ENCODE peak calls at places on chromosomes 2 and 18, in six cellular contexts. U is foreskin fibroblast, F is astrocyte of the spinal cord, J is MM.1S, D is AG09309, G is fibroblast of the aortic adventitia. V is an unnamed sample.

GRCh38 chr2:130837175-130837810 is 579 bp downstream of the ARHGEF4 start:
- DNase-seq in U (no peak), F (no peak), J (no peak), D (no peak), G (no peak), V (no peak)

GRCh38 chr18:6629635-6630140 is 99.8 kb upstream of the ARHGAP28 start:
- DNase-seq in U (no peak), F (peak), J (no peak), D (peak), G (peak), V (no peak)

GRCh38 chr18:7366597-7366996 is 135.7 kb downstream of the LRRC30 start:
- DNase-seq in U (no peak), F (no peak), J (no peak), D (no peak), G (no peak), V (no peak)

GRCh38 chr2:7333970-7334493 is 416.8 kb downstream of the RNF144A start:
- DNase-seq in U (no peak), F (no peak), J (no peak), D (no peak), G (no peak), V (no peak)

GRCh38 chr2:103986001-103986400 is 867.9 kb upstream of the POU3F3 start:
- DNase-seq in U (no peak), F (no peak), J (no peak), D (no peak), G (no peak), V (no peak)

GRCh38 chr2:18423636-18424035 is 136.8 kb downstream of the RDH14 start:
- DNase-seq in U (no peak), F (no peak), J (no peak), D (no peak), G (no peak), V (no peak)

GRCh38 chr2:68757081-68757480 is 22.5 kb downstream of the ARHGAP25 start:
- DNase-seq in U (no peak), F (no peak), J (no peak), D (no peak), G (no peak), V (no peak)

GRCh38 chr18:75455249-75456183 is 28.0 kb upstream of the SMIM21 start:
- DNase-seq in U (no peak), F (peak), J (no peak), D (no peak), G (peak), V (peak)

GRCh38 chr2:37982147-37982582 is 57.1 kb downstream of the RMDN2 start:
- DNase-seq in U (peak), F (peak), J (peak), D (peak), G (peak), V (peak)

GRCh38 chr2:46747297-46747818 is 168.2 kb downstream of the MCFD2 start:
- DNase-seq in U (no peak), F (peak), J (peak), D (no peak), G (no peak), V (peak)

GRCh38 chr2:132668189-132668833 is 1.7 kb downstream of the LYPD1 start:
- DNase-seq in U (no peak), F (peak), J (no peak), D (no peak), G (peak), V (no peak)

GRCh38 chr2:201467666-201468065 is 16.1 kb downstream of the STRADB start:
- DNase-seq in U (no peak), F (peak), J (no peak), D (no peak), G (no peak), V (no peak)

GRCh38 chr2:233980955-233981555 is 63.9 kb downstream of the TRPM8 start:
- DNase-seq in U (no peak), F (no peak), J (no peak), D (no peak), G (no peak), V (no peak)

GRCh38 chr2:74952575-74952974 is 5.9 kb upstream of the POLE4 start:
- DNase-seq in U (no peak), F (no peak), J (no peak), D (no peak), G (no peak), V (no peak)

GRCh38 chr2:98915751-98916358 is 20.2 kb downstream of the CRACDL start:
- DNase-seq in U (peak), F (peak), J (no peak), D (no peak), G (peak), V (no peak)

GRCh38 chr2:172927381-172928357 is 148.0 kb upstream of the MAP3K20 start:
- DNase-seq in U (peak), F (peak), J (peak), D (peak), G (peak), V (peak)

GRCh38 chr2:240632291-240632670 is 7.0 kb downstream of the GPR35 start:
- DNase-seq in U (no peak), F (no peak), J (no peak), D (no peak), G (no peak), V (no peak)

GRCh38 chr18:56333846-56334245 is 304.5 kb downstream of the TXNL1 start:
- DNase-seq in U (no peak), F (no peak), J (no peak), D (no peak), G (peak), V (no peak)

GRCh38 chr18:61896767-61897166 is 4.0 kb upstream of the RNF152 start:
- DNase-seq in U (peak), F (peak), J (no peak), D (peak), G (peak), V (peak)

GRCh38 chr2:61597300-61598289 is 59.4 kb upstream of the XPO1 start:
- DNase-seq in U (no peak), F (no peak), J (no peak), D (no peak), G (no peak), V (no peak)

GRCh38 chr2:173191601-173192000 is 116.0 kb downstream of the MAP3K20 start:
- DNase-seq in U (no peak), F (no peak), J (no peak), D (no peak), G (peak), V (peak)

GRCh38 chr2:135043345-135043744 is 3.9 kb downstream of the MAP3K19 start:
- DNase-seq in U (no peak), F (no peak), J (no peak), D (no peak), G (no peak), V (no peak)

GRCh38 chr18:74515620-74516231 is 18.6 kb upstream of the CNDP1 start:
- DNase-seq in U (no peak), F (no peak), J (no peak), D (no peak), G (no peak), V (no peak)

GRCh38 chr18:13587937-13588336 is 138.4 kb downstream of the FAM210A start:
- DNase-seq in U (no peak), F (no peak), J (no peak), D (no peak), G (no peak), V (no peak)

GRCh38 chr2:46267616-46268015 is 29.6 kb upstream of the EPAS1 start:
- DNase-seq in U (no peak), F (peak), J (no peak), D (no peak), G (peak), V (peak)

GRCh38 chr2:158805936-158806335 is 10.8 kb downstream of the DAPL1 start:
- DNase-seq in U (no peak), F (no peak), J (no peak), D (no peak), G (no peak), V (no peak)

GRCh38 chr2:102253753-102254150 is 57.6 kb upstream of the IL1RL1 start:
- DNase-seq in U (no peak), F (peak), J (no peak), D (no peak), G (peak), V (no peak)

GRCh38 chr2:102250278-102250821 is 61.0 kb upstream of the IL1RL1 start:
- DNase-seq in U (no peak), F (no peak), J (no peak), D (no peak), G (no peak), V (no peak)

GRCh38 chr2:102253140-102253752 is 58.1 kb upstream of the IL1RL1 start:
- DNase-seq in U (no peak), F (no peak), J (no peak), D (no peak), G (no peak), V (no peak)

GRCh38 chr2:102251042-102251848 is 60.1 kb upstream of the IL1RL1 start:
- DNase-seq in U (no peak), F (peak), J (peak), D (no peak), G (no peak), V (no peak)

DNA sequence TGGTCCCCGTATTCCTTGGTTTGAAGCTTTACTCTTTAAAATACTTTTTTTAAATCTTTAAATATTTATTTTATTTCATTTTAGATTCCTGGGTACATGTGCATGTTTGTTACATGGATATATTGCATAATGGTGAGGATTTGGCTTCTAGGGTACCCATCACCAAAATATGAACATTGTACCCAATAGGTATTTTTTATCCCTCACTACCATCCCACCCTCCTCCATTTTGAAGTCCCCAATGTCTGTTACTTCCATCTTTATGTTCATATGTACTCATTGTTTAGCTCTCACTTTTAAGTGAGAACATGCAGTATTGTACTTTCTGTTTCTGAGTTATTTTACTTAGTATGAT is 59.5 kb upstream of the IL1RL1 start:
- DNase-seq in U (no peak), F (no peak), J (no peak), D (no peak), G (no peak), V (no peak)
- H3K4me3 ChIP-seq in U (no peak), F (no peak), J (no peak), D (no peak), G (no peak), V (no peak)

GRCh38 chr2:113889471-113890252 is at the start of gene ACTR3:
- DNase-seq in U (peak), F (peak), J (peak), D (peak), G (peak), V (peak)
- TF ChIP-seq CTCF in U (no peak), F (no peak), J (no peak), D (peak), G (peak), V (no peak)

DNA sequence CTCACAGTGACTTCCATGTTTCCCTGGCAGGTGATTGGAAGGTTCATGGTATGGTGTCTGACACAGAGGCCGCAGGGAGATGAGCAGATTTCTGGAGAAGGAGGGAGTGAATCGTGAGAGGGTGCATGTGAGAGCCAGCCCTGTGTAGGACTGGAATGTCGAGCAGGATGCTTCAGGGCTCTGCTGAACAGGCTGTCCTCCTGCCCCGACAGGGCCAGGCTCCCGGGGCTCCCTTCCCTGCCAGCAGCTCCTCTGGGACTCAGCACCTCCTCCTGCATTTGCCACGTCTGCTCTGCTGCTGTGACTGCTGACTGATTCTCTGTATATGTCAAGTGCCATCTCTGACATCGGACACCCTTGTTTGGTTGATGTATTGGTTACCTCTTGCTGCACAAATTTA is 38.5 kb upstream of the INHBB start:
- DNase-seq in U (no peak), F (no peak), J (no peak), D (no peak), G (no peak), V (no peak)
- H3K4me3 ChIP-seq in U (no peak), F (no peak), J (no peak), D (no peak), G (no peak), V (no peak)

GRCh38 chr2:51505533-51505932 is 473.6 kb upstream of the NRXN1 start:
- DNase-seq in U (no peak), F (no peak), J (no peak), D (no peak), G (no peak), V (no peak)
- TF ChIP-seq CTCF in U (no peak), F (no peak), J (peak), D (no peak), G (no peak), V (no peak)

DNA sequence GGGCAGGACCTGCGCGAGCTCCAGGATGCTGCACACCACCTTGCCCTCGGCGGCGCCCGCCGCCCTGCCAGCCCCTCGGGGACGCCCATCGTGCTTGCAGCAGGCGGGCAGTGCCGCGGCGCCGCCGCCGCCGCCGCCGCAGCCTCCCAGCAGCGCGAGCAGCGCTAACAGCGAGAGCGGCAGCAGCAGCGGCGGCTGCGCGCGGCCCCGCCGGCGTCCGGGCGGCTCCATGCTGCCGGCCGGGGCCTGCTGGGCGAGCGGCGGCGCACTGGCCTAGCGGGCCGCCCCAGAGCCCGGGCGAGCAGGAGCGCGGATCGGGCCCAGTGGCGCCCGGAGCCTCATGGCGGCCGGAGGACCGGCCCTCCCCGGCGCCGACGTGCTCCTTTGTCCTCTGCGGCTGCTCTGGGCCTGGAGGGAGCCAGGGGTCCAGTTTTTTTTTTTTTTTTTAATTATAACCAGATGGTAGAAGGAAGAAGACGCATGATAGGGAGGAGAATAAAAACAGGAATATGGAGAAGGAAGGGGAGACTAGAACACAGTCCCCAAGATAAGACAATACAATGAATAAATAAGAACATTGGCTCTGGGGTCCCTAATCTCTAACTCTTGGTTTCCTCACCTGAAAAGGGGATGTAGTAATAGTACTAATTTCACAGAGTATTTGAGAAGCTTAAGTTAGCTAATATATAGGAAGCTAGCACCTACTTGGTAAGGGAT is 17.1 kb upstream of the ANKRD62 start:
- DNase-seq in U (peak), F (no peak), J (peak), D (no peak), G (peak), V (peak)
- H3K4me3 ChIP-seq in U (peak), F (peak), J (no peak), D (no peak), G (peak), V (peak)

GRCh38 chr2:66919286-66919685 is 477.8 kb upstream of the ETAA1 start:
- DNase-seq in U (no peak), F (no peak), J (no peak), D (no peak), G (no peak), V (no peak)
- TF ChIP-seq CTCF in U (no peak), F (no peak), J (no peak), D (no peak), G (no peak), V (no peak)

GRCh38 chr2:96866586-96866985 is 3.3 kb downstream of the SEMA4C start:
- DNase-seq in U (no peak), F (no peak), J (no peak), D (no peak), G (no peak), V (no peak)
- H3K4me3 ChIP-seq in U (peak), F (no peak), J (no peak), D (no peak), G (peak), V (no peak)

GRCh38 chr2:136377423-136378382 is 259.8 kb upstream of the CXCR4 start:
- DNase-seq in U (no peak), F (no peak), J (no peak), D (no peak), G (no peak), V (no peak)

GRCh38 chr2:136381245-136381644 is 263.3 kb upstream of the CXCR4 start:
- DNase-seq in U (no peak), F (no peak), J (peak), D (no peak), G (no peak), V (no peak)

GRCh38 chr2:136376211-136376610 is 258.3 kb upstream of the CXCR4 start:
- DNase-seq in U (no peak), F (no peak), J (no peak), D (no peak), G (no peak), V (no peak)

GRCh38 chr2:136376798-136377211 is 258.9 kb upstream of the CXCR4 start:
- DNase-seq in U (no peak), F (peak), J (no peak), D (no peak), G (peak), V (no peak)

DNA sequence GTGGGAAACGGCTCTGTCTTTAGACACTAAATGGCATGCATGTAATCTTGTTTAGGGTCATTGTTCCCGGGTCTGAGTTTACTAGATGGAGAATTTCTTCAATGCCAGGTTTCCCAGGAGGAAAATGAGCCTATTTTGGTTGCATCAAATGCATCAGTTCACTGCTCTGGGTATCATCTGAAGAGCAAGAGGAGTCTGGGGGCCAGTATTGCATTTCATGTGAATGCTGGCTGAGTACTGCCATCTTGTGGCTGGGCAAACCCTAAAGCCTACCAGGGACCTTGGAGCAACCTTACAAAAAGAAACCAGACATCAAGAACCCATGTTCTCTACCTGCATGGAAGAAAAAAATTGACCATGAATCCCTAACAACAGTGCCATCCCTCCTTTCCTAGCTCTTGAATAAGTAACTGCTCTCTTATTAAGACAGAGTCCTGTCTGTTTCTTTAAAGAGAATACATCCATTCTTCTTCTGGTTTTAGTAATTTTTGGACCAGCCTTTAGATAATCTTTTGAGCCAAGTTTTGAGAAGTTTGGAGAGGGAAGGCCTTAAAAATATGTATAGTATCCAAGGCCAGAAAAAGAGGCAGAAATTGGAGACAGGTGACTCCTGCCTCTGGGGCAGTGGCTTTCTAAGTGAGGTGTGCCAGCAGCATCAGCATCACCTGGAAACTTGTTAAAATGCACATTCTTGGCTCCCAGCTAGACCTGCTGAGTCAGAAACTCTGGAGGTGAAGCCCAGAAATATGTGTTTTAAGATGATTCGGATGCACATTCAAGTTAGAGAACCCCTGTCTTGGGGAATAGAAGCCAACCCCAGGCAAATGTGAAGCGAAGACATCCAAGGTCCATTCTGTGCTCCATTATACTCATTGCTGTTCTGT is 261.0 kb upstream of the CXCR4 start:
- DNase-seq in U (no peak), F (peak), J (peak), D (no peak), G (peak), V (peak)
- TF ChIP-seq CTCF in U (peak), F (peak), J (peak), D (peak), G (peak), V (peak)

V was measured in fibroblast of villous mesenchyme.